ENCODE peak calls at places on chromosome 12, in four cellular contexts. H is SK-N-SH, P is HepG2, I is GM12878. B is an unnamed sample.

GRCh38 chr12:753401-754237 is 1.2 kb downstream of the WNK1 start:
- DNase-seq in H (peak; percentile 65), P (no peak), I (no peak), B (peak; percentile 58)

GRCh38 chr12:64318605-64319004 is 72.0 kb downstream of the C12orf56 start:
- DNase-seq in H (no peak), P (peak; percentile 1), I (no peak), B (peak; percentile 54)

GRCh38 chr12:111570090-111570961 is 28.8 kb downstream of the ATXN2 start:
- DNase-seq in H (no peak), P (no peak), I (no peak), B (peak; percentile 8)

GRCh38 chr12:23949212-23950010 is at the start of gene SOX5:
- DNase-seq in H (peak; percentile 30), P (peak; percentile 75), I (no peak), B (peak; percentile 3)

GRCh38 chr12:47556219-47556618 is 149.6 kb downstream of the RPAP3 start:
- DNase-seq in H (no peak), P (no peak), I (no peak), B (no peak)

GRCh38 chr12:24036438-24037204 is 87.2 kb upstream of the SOX5 start:
- DNase-seq in H (no peak), P (no peak), I (no peak), B (no peak)

GRCh38 chr12:39807043-39807442 is 187.4 kb upstream of the ABCD2 start:
- DNase-seq in H (peak; percentile 25), P (peak; percentile 45), I (no peak), B (no peak)

GRCh38 chr12:50927766-50928224 is 24.5 kb upstream of the HIGD1C start:
- DNase-seq in H (no peak), P (no peak), I (no peak), B (no peak)

GRCh38 chr12:52183544-52183910 is 8.3 kb downstream of the KRT80 start:
- DNase-seq in H (no peak), P (no peak), I (no peak), B (no peak)

GRCh38 chr12:82019533-82019932 is 260.4 kb upstream of the PPFIA2 start:
- DNase-seq in H (no peak), P (no peak), I (no peak), B (no peak)

GRCh38 chr12:63905523-63905922 is 61.0 kb downstream of the SRGAP1 start:
- DNase-seq in H (no peak), P (no peak), I (no peak), B (no peak)

GRCh38 chr12:6034596-6034995 is 89.5 kb upstream of the ANO2 start:
- DNase-seq in H (no peak), P (no peak), I (no peak), B (no peak)

GRCh38 chr12:24118675-24119074 is 169.2 kb upstream of the SOX5 start:
- DNase-seq in H (no peak), P (no peak), I (no peak), B (no peak)

GRCh38 chr12:44154128-44154527 is 318.2 kb downstream of the TMEM117 start:
- DNase-seq in H (no peak), P (no peak), I (no peak), B (no peak)

GRCh38 chr12:11717533-11717961 is 68.1 kb downstream of the ETV6 start:
- DNase-seq in H (no peak), P (peak; percentile 65), I (peak; percentile 75), B (no peak)

GRCh38 chr12:65740873-65741600 is 83.2 kb upstream of the HMGA2 start:
- DNase-seq in H (peak; percentile 61), P (peak; percentile 69), I (no peak), B (peak; percentile 99)

GRCh38 chr12:27143676-27144075 is 61.3 kb upstream of the C12orf71 start:
- DNase-seq in H (no peak), P (no peak), I (no peak), B (no peak)

GRCh38 chr12:14768823-14769405 is 34.4 kb downstream of the WBP11 start:
- DNase-seq in H (no peak), P (no peak), I (peak; percentile 30), B (peak; percentile 50)

GRCh38 chr12:93098077-93098476 is 169.0 kb upstream of the EEA1 start:
- DNase-seq in H (no peak), P (no peak), I (peak; percentile 51), B (peak; percentile 67)
- TF ChIP-seq TCF12 in H (no peak), P (no peak), I (no peak), B (no peak)

GRCh38 chr12:49375406-49375805 is 8.1 kb downstream of the SPATS2 start:
- DNase-seq in H (no peak), P (no peak), I (no peak), B (no peak)
- TF ChIP-seq TCF12 in H (no peak), P (no peak), I (no peak), B (no peak)

GRCh38 chr12:55681142-55682077 is 26.3 kb downstream of the ITGA7 start:
- DNase-seq in H (no peak), P (peak; percentile 92), I (no peak), B (peak; percentile 83)
- TF ChIP-seq TCF12 in H (no peak), P (no peak), I (no peak), B (no peak)

GRCh38 chr12:19844224-19844623 is 404.9 kb downstream of the AEBP2 start:
- DNase-seq in H (no peak), P (no peak), I (no peak), B (no peak)

GRCh38 chr12:19842116-19842515 is 402.8 kb downstream of the AEBP2 start:
- DNase-seq in H (no peak), P (no peak), I (no peak), B (no peak)

GRCh38 chr12:19837543-19837942 is 398.3 kb downstream of the AEBP2 start:
- DNase-seq in H (no peak), P (no peak), I (no peak), B (no peak)

GRCh38 chr12:19836456-19836855 is 397.2 kb downstream of the AEBP2 start:
- DNase-seq in H (no peak), P (no peak), I (no peak), B (no peak)

DNA sequence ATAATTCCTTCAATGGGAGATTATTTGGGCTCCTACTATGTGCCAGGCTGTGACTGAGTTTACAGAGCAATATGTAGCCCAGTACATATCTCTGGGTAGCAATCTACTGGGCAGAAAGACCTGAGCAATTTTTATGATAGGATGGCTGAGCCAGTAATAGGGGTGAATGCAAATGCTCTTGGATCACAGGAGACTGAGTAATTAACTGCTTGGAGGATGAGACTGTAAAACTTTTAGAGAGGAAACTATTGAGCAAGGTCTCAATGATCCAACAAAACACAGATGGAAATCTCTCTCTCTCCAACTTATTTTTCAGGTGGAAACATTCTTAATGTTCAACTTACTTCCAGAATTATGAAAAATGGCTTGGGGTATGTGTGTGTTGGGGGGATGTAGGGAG is 402.2 kb downstream of the AEBP2 start:
- DNase-seq in H (no peak), P (no peak), I (no peak), B (no peak)
- TF ChIP-seq TCF12 in H (no peak), P (no peak), I (no peak), B (no peak)

DNA sequence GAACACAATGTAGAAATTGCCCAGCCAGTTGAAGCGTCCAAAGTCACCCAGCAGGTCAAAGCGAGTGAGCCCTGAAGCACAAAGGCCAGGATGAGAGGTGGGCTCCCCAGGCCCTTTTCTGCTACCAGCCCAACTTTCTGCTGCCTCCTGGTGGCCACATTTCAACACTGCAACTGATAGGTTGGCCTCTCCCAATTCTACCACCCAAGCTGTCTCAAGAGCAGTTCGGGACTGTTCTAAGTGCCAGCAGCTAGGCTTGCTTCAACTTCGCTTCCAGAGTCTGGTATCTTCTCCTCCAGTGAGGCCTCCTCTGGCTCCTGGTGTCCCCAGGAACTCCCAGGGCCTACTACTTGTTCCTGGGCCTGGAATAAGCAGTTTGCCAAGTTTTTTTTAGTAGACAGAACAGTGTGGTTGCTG is 3.4 kb upstream of the DHH start:
- DNase-seq in H (peak; percentile 78), P (peak; percentile 28), I (no peak), B (no peak)
- TF ChIP-seq TCF12 in H (no peak), P (no peak), I (no peak), B (no peak)

DNA sequence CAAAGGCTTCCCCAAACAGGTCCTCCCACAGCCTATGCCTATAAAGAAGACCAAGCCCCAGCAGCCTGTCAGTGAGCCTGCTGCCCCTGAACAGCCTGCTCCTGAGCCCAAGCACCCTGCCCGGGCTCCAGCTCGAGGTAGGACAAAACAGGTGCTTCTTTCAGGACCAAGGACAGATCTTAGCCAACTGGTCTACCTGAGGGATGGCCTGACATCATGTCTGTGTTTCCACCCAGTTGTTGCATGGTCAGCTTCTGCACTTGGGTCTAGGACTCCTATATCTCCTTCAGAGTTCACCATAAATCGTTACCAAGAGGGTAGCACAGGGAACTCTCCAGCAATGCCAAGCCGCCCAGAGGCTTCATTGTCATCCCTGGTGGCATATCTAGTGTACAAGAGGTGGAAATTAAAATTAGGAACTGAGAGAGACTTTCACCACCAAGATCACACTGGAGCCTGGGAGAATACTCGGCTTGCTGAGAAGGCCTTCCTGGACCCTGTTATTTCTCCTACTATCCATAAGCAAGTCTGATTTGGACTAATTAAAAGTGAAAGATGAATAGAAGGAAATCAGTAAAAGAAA is 38.2 kb upstream of the OAS1 start:
- DNase-seq in H (no peak), P (peak; percentile 21), I (no peak), B (peak; percentile 54)
- TF ChIP-seq TCF12 in H (no peak), P (no peak), I (no peak), B (peak; percentile 18)

GRCh38 chr12:108838194-108839010 is 19.0 kb downstream of the SSH1 start:
- DNase-seq in H (peak; percentile 64), P (peak; percentile 80), I (peak; percentile 91), B (no peak)
- TF ChIP-seq TCF12 in H (peak; percentile 98), P (no peak), I (peak; percentile 91), B (no peak)